ENCODE peak calls at places on chromosomes 11 and 22, in eight cellular contexts. X is suprapubic skin, W is SK-N-SH, B is ovary, G is transverse colon, S is stomach, I is tibial nerve, L is GM12878. R is an unnamed sample.
A peak's percentile ranks its signal among the peaks of the same experiment; 100 is the strongest.

GRCh38 chr11:12330491-12331231 is 46.7 kb upstream of the PARVA start:
- DNase-seq in X (no peak), W (no peak), B (no peak), G (no peak), S (no peak), I (no peak), L (no peak), R (no peak)

GRCh38 chr11:123304828-123305530 is 109.9 kb upstream of the CLMP start:
- DNase-seq in X (no peak), W (no peak), B (no peak), G (no peak), S (no peak), I (no peak), L (no peak), R (no peak)

GRCh38 chr11:69391192-69392103 is 90.0 kb upstream of the LINC01488 start:
- DNase-seq in X (no peak), W (no peak), B (no peak), G (no peak), S (no peak), I (no peak), L (no peak), R (no peak)

GRCh38 chr22:44678245-44678979 is 23.6 kb upstream of the PRR5 start:
- DNase-seq in X (no peak), W (no peak), B (no peak), G (no peak), S (no peak), I (no peak), L (no peak), R (no peak)

GRCh38 chr22:36377022-36377631 is 10.6 kb downstream of the MYH9 start:
- DNase-seq in X (no peak), W (no peak), B (no peak), G (no peak), S (no peak), I (no peak), L (no peak), R (no peak)

GRCh38 chr11:115961168-115962003 is 457.2 kb upstream of the CADM1 start:
- DNase-seq in X (no peak), W (no peak), B (peak; percentile 56), G (no peak), S (no peak), I (no peak), L (no peak), R (no peak)

GRCh38 chr22:29230916-29231875 is 25.5 kb downstream of the EMID1 start:
- DNase-seq in X (no peak), W (peak; percentile 27), B (peak; percentile 40), G (no peak), S (no peak), I (no peak), L (no peak), R (no peak)

GRCh38 chr11:59680287-59681154 is 11.7 kb upstream of the PATL1 start:
- DNase-seq in X (no peak), W (peak; percentile 63), B (peak; percentile 52), G (peak; percentile 75), S (peak; percentile 75), I (no peak), L (peak; percentile 20), R (no peak)

GRCh38 chr11:63560506-63561179 is 2.5 kb downstream of the PLAAT2 start:
- DNase-seq in X (no peak), W (no peak), B (no peak), G (peak; percentile 60), S (peak; percentile 85), I (no peak), L (no peak), R (peak; percentile 34)

GRCh38 chr22:28570697-28571373 is 108.8 kb downstream of the TTC28 start:
- DNase-seq in X (no peak), W (no peak), B (no peak), G (no peak), S (no peak), I (no peak), L (no peak), R (no peak)

GRCh38 chr11:46808804-46809431 is 37.2 kb downstream of the CKAP5 start:
- DNase-seq in X (no peak), W (peak; percentile 10), B (no peak), G (no peak), S (no peak), I (no peak), L (no peak), R (no peak)

GRCh38 chr22:30327864-30328345 is 1.2 kb upstream of the TBC1D10A start:
- DNase-seq in X (no peak), W (peak; percentile 35), B (no peak), G (no peak), S (no peak), I (no peak), L (no peak), R (no peak)

GRCh38 chr22:40757071-40757470 is 62.1 kb downstream of the SLC25A17 start:
- DNase-seq in X (no peak), W (no peak), B (no peak), G (no peak), S (no peak), I (no peak), L (no peak), R (no peak)

GRCh38 chr11:60887531-60887930 is 18.9 kb downstream of the PRPF19 start:
- DNase-seq in X (no peak), W (peak; percentile 63), B (no peak), G (peak; percentile 60), S (peak; percentile 61), I (no peak), L (no peak), R (no peak)

GRCh38 chr11:57586711-57587110 is 10.8 kb upstream of the SERPING1 start:
- DNase-seq in X (no peak), W (no peak), B (no peak), G (no peak), S (no peak), I (no peak), L (no peak), R (no peak)

GRCh38 chr11:73314121-73314948 is 6.3 kb downstream of the ARHGEF17 start:
- DNase-seq in X (no peak), W (no peak), B (no peak), G (peak; percentile 12), S (no peak), I (no peak), L (no peak), R (no peak)
- H3K27me3 ChIP-seq in X (no peaks in the 10 kb centered on the region), W (no peaks in the 10 kb centered on the region), B (no peaks in the 10 kb centered on the region), G (no peaks in the 10 kb centered on the region), S (no peaks in the 10 kb centered on the region), I (no peaks in the 10 kb centered on the region), L (no peaks in the 10 kb centered on the region), R (no peaks in the 10 kb centered on the region)

DNA sequence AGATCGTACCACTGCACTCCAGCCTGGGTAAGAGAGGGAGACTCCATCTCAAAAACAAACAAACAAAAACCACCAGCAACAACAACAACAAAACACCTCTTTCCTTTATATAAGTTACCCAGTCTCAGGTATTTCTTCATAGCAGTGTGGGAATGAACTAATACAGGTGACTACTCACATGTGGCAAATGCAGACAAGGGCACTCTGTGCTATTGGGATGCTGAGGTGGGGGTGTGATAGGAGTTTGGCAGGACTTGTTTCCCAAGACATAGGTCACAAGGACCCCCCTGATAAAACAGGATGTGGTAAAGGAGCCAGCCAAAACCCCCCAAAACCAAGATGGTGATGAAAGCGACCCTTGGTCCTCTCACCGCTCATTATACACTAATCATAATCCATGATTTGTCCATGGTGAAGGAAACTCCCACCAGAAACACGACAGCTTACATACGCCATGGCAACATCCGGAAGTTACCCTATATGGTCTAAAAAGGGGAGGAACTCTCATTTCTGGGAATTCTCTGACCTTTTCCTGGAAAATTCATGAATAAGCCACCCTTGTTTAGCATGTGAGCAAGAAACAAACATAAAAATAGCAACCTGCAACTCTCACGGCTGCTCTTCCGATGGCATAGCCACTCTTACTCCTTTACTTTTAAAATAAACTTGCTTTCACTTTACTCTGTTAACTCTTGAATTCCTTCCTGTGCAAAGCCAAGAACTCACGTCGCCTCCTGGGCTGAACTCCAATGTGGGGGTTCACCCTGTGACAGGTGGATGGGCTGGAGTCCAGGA is 18.8 kb upstream of the INCENP start:
- DNase-seq in X (no peak), W (no peak), B (peak; percentile 71), G (no peak), S (no peak), I (no peak), L (no peak), R (no peak)
- TF ChIP-seq EP300 in X (peak; percentile 48), W (no peak), B (peak; percentile 96), G (peak; percentile 50), S (no peak), I (peak; percentile 96), L (no peak), R (peak; percentile 4)

DNA sequence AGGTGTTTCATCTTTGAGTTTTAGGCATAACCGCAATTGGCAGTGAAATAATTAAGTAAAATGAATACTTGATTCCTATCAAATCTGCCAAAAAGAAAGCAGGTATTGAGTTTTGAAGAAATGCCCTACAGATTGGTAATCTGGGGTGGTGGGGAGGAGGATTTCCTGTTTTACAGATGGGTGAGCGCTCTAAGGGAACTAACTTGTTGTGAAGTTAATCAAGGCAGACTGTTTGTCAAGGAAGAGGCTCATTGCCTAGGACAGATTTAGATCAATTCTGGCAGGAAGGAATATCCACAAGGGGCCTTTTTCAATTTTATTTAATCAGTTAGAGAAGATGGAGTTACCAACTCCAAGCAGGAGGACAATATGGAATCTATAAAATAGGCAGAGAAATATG is 271.5 kb upstream of the CCDC90B start:
- DNase-seq in X (no peak), W (no peak), B (no peak), G (no peak), S (no peak), I (no peak), L (no peak), R (no peak)
- H3K4me3 ChIP-seq in X (no peak overlapping the region), W (no peak overlapping the region), B (no peak overlapping the region), G (no peak overlapping the region), S (no peak overlapping the region), I (no peak overlapping the region), L (no peak overlapping the region), R (no peak overlapping the region)

DNA sequence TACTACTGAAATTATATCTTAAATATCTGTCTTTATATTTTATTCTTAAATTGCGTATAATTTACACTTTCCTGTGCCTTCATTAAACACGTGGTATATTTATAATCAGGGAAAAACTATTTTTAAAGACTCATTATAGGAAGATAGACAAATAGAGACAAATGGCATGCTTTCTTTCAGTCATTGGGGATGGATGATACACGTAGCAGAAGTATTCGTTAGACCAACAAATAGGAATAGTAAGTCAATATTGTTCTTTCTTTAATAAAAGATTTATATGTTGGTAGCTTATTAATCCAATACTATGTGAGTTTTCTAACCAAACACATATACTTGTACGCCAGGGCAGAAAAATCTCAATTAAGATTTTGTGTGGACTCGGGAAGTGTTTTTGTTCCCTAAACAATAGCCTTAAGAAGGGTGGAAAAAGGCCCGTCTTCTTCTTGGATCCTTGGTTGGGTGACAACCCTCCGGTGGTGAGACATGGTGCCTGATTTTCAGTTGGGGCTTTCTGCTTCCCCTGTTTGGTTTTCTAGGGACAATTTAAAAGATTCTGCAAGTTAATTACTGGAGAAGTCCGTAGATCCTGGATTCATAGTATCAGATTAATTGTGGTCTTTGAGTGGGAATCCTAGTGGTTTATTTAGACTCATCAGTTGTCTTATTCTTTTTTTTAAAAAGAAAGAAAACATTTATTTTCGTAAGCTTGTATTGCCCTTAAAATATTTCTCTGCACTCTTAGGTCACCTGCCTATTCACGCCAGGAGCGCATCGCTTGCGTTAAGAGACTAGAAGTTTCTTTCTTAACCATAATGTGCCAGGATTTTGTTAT is 83.5 kb upstream of the WNT7B start:
- DNase-seq in X (no peak), W (no peak), B (peak; percentile 28), G (no peak), S (peak; percentile 23), I (peak; percentile 13), L (no peak), R (no peak)
- H3K27me3 ChIP-seq in X (no peaks in the 10 kb centered on the region), W (no peaks in the 10 kb centered on the region), B (no peaks in the 10 kb centered on the region), G (no peaks in the 10 kb centered on the region), S (no peaks in the 10 kb centered on the region), I (no peaks in the 10 kb centered on the region), L (no peaks in the 10 kb centered on the region), R (no peaks in the 10 kb centered on the region)

R was measured in esophagus muscularis mucosa.